ENCODE peak calls at places on chromosomes 5 and 9, in ten cellular contexts. I is IMR-90, D is Peyer's patch, J is heart left ventricle, T is suprapubic skin, Q is uterus, N is A549, P is right lobe of liver, S is stomach, G is ovary. K is an unnamed sample.
A peak's percentile ranks its signal among the peaks of the same experiment; 100 is the strongest.

GRCh38 chr9:115604831-115605483 is 487.0 kb upstream of the TNC start:
- DNase-seq in I (peak; percentile 98), D (no peak), J (no peak), T (no peak), Q (no peak), N (no peak), P (no peak), S (no peak), G (no peak), K (no peak)

GRCh38 chr5:149203896-149204544 is 62.7 kb downstream of the ABLIM3 start:
- DNase-seq in I (peak; percentile 86), D (no peak), J (no peak), T (no peak), Q (no peak), N (no peak), P (no peak), S (no peak), G (no peak), K (no peak)

GRCh38 chr9:100595391-100596199 is 17.7 kb downstream of the CAVIN4 start:
- DNase-seq in I (peak; percentile 70), D (peak; percentile 50), J (no peak), T (no peak), Q (no peak), N (peak; percentile 42), P (no peak), S (no peak), G (no peak), K (no peak)

GRCh38 chr9:79060726-79061125 is 511.0 kb upstream of the TLE4 start:
- DNase-seq in I (peak; percentile 73), D (no peak), J (no peak), T (no peak), Q (no peak), N (no peak), P (no peak), S (no peak), G (no peak), K (no peak)

GRCh38 chr5:76850543-76851140 is 828 bp downstream of the S100Z start:
- DNase-seq in I (no peak), D (no peak), J (no peak), T (no peak), Q (no peak), N (no peak), P (no peak), S (no peak), G (no peak), K (no peak)

GRCh38 chr9:135077497-135078200 is 9.8 kb upstream of the OLFM1 start:
- DNase-seq in I (no peak), D (peak; percentile 37), J (peak; percentile 61), T (peak; percentile 57), Q (no peak), N (peak; percentile 49), P (peak; percentile 34), S (peak; percentile 23), G (no peak), K (peak; percentile 49)

GRCh38 chr9:137671721-137672120 is 52.9 kb downstream of the EHMT1 start:
- DNase-seq in I (no peak), D (peak; percentile 36), J (no peak), T (no peak), Q (no peak), N (no peak), P (no peak), S (no peak), G (no peak), K (no peak)

GRCh38 chr5:39451293-39451692 is 26.5 kb upstream of the DAB2 start:
- DNase-seq in I (no peak), D (no peak), J (no peak), T (no peak), Q (no peak), N (no peak), P (no peak), S (no peak), G (no peak), K (no peak)

GRCh38 chr5:71601222-71602026 is 14.3 kb downstream of the MCCC2 start:
- DNase-seq in I (peak; percentile 98), D (peak; percentile 75), J (no peak), T (no peak), Q (peak; percentile 51), N (peak; percentile 75), P (no peak), S (peak; percentile 54), G (no peak), K (peak; percentile 70)

GRCh38 chr9:131721096-131721495 is 18.8 kb downstream of the RAPGEF1 start:
- DNase-seq in I (no peak), D (no peak), J (no peak), T (no peak), Q (no peak), N (no peak), P (no peak), S (no peak), G (no peak), K (no peak)

GRCh38 chr9:131719262-131719908 is 20.5 kb downstream of the RAPGEF1 start:
- DNase-seq in I (no peak), D (no peak), J (no peak), T (no peak), Q (no peak), N (no peak), P (no peak), S (no peak), G (no peak), K (no peak)

GRCh38 chr9:131722260-131722659 is 17.6 kb downstream of the RAPGEF1 start:
- DNase-seq in I (no peak), D (no peak), J (no peak), T (no peak), Q (no peak), N (no peak), P (no peak), S (no peak), G (no peak), K (no peak)

GRCh38 chr9:131717719-131718460 is 22.0 kb downstream of the RAPGEF1 start:
- DNase-seq in I (no peak), D (peak; percentile 81), J (no peak), T (no peak), Q (no peak), N (no peak), P (no peak), S (no peak), G (no peak), K (no peak)

DNA sequence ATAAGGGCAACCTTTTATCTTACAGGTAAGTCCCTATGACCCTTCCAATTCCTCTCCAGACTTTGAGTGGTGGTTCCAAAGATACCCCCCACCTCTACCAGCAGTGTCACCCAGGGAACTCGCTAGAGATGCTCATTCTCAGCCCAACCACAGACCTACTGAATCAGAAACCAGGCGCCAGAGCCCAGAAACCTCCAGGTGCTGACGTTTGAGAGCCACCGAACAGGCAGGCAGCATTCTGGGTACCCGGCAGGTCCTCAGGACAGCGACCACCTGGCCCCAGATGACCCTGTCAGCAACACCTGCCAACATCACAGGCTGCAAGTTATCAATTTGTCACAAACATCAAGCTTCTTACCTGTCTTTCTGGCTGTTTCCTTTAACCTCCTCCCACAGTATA is 19.5 kb downstream of the RAPGEF1 start:
- DNase-seq in I (no peak), D (no peak), J (no peak), T (no peak), Q (no peak), N (no peak), P (no peak), S (no peak), G (no peak), K (no peak)
- H3K4me1 ChIP-seq in I (peaks cover 2% of the 10 kb centered on the region), D (peaks cover 19% of the 10 kb centered on the region), J (peaks cover 29% of the 10 kb centered on the region), T (peaks cover 28% of the 10 kb centered on the region), Q (no peaks in the 10 kb centered on the region), N (no peaks in the 10 kb centered on the region), P (peaks cover 7% of the 10 kb centered on the region), S (peaks cover 67% of the 10 kb centered on the region), G (peaks cover 2% of the 10 kb centered on the region), K (no peaks in the 10 kb centered on the region)

DNA sequence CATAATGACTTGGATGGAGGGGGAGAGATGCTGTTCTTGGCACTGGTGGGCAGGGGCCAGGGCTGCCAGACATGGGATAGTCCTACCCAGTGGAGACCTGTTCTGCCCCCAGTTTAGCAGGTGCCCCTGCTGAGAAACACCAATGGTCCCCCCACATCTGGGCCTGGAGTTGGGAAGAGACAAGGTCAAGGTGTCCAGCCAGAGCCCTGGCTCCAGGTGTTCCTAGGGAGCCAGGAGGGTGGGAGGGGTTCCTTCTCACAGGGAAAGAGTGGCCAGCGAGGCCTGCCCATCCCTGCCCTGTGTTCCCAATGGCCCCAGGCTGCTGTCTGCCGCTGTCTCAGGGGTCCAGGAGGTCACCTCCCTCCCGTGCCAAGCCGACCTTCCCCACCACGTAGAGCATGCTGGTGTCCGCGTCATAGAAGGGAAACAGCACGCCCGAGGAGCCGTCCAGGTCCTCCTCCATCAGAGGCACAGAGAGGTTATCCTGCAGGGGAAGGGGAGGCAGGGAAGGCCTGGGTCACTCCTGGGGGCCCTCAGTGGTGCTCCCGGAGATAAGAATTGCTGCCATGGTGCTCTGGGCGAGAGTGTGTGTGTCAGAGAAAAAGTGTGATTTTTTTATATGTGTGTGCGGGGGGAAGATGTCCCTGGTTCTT is 11.7 kb upstream of the TRIM14 start:
- DNase-seq in I (no peak), D (peak; percentile 45), J (no peak), T (no peak), Q (no peak), N (no peak), P (no peak), S (no peak), G (no peak), K (no peak)
- H3K27ac ChIP-seq in I (no peak overlapping the region), D (no peak overlapping the region), J (no peak overlapping the region), T (no peak overlapping the region), Q (no peak overlapping the region), N (no peak overlapping the region), P (no peak overlapping the region), S (no peak overlapping the region), G (no peak overlapping the region), K (no peak overlapping the region)

DNA sequence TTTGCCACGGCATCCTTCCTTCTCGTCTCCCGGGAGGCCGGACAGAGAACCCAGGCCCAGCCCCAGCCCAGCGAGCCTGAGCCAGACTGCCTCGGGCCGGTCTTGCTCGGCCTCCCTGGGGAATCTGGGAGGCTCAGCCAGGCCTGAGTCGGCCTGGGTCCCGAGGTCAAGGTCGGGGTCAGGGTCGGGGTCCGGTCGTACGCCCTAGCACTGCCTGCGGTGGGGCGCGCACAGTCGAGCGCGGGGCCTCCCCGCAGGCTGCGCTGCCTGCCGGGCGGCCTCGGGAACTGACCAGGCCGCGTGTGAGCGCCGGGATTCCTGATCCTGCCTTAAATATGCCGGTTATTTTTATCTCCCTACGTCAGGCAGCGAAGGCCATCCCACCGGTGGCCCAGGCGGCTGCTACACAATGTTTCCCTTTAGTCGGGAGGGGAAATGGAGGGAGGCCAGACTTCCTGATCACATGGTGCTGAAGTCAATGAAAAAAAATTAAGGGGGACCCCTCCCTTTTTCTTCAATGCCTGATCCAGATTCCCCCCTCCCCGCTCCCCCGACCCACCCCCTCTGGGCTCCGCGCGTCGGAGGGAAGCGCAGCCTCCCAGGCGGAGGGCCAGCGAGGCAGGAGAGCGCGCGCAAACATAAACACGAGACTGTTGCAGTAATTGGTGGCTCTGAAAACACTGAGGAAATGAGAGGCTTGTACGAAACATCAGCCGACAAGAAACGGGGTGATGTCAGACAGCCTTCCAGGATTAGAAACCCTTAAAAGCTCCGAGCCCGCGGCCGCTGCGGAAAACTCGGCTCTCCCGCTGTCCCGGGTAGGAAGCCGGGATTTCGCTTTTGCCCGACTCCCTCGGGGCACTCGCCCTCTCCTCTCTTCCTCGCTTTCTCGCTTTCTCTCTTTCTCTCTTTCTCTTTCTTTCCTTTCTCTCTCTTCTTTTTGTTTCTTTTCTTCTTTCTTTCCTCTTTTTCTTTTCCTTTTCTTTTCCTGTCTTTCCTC is 148.2 kb upstream of the KLF4 start:
- DNase-seq in I (peak; percentile 98), D (peak; percentile 88), J (peak; percentile 92), T (peak; percentile 96), Q (peak; percentile 99), N (peak; percentile 78), P (peak; percentile 82), S (peak; percentile 68), G (peak; percentile 97), K (peak; percentile 85)
- TF ChIP-seq POLR2A in I (peak; percentile 91), D (peak; percentile 74), J (peak; percentile 79), T (peak; percentile 98), Q (peak; percentile 99), N (no peak), P (peak; percentile 84), S (no peak), G (peak; percentile 99), K (peak; percentile 91)

GRCh38 chr9:6428940-6429889 is 16.2 kb downstream of the UHRF2 start:
- DNase-seq in I (no peak), D (peak; percentile 64), J (no peak), T (no peak), Q (no peak), N (no peak), P (no peak), S (no peak), G (no peak), K (no peak)
- H3K4me1 ChIP-seq in I (peaks cover 14% of the 10 kb centered on the region), D (peaks cover 6% of the 10 kb centered on the region), J (peaks cover 4% of the 10 kb centered on the region), T (peaks cover 16% of the 10 kb centered on the region), Q (no peaks in the 10 kb centered on the region), N (peaks cover 15% of the 10 kb centered on the region), P (no peaks in the 10 kb centered on the region), S (peaks cover 79% of the 10 kb centered on the region), G (peaks cover 5% of the 10 kb centered on the region), K (no peaks in the 10 kb centered on the region)